ENCODE peak calls at places on chromosomes 3 and 15, in five cellular contexts. S is GM23248, M is astrocyte, Y is upper lobe of right lung, I is lung. X is an unnamed sample. For H3K4me1, the result is how much of the 10 kb centered on the place peaks cover.

GRCh38 chr15:70835415-70835814 is 18.5 kb downstream of the LARP6 start:
- DNase-seq in I (no peak), Y (no peak), S (peak), M (no peak), X (no peak)

GRCh38 chr15:58161436-58161835 is 23.3 kb downstream of the AQP9 start:
- DNase-seq in Y (no peak), I (no peak), M (no peak), S (no peak), X (no peak)

GRCh38 chr3:50167069-50167781 is 12.1 kb downstream of the SEMA3F start:
- DNase-seq in M (peak), Y (no peak), I (no peak), S (no peak), X (peak)

GRCh38 chr3:172707967-172708366 is 2.9 kb downstream of the NCEH1 start:
- DNase-seq in S (peak), M (peak), Y (no peak), I (no peak), X (peak)

GRCh38 chr15:22811640-22812039 is 25.2 kb downstream of the NIPA1 start:
- DNase-seq in M (no peak), Y (no peak), S (peak), I (no peak), X (peak)

GRCh38 chr3:42497009-42497731 is 5.3 kb upstream of the VIPR1 start:
- DNase-seq in M (peak), S (no peak), I (no peak), Y (peak), X (peak)

GRCh38 chr3:165158011-165158410 is 38.2 kb downstream of the SLITRK3 start:
- DNase-seq in S (no peak), Y (no peak), I (no peak), M (no peak), X (no peak)

GRCh38 chr3:138493804-138494606 is 59.6 kb downstream of the ESYT3 start:
- DNase-seq in Y (no peak), M (peak), S (peak), I (no peak), X (peak)

GRCh38 chr3:122281891-122282290 is 43.2 kb upstream of the CSTA start:
- DNase-seq in I (no peak), M (no peak), Y (no peak), S (no peak), X (no peak)

GRCh38 chr3:189269356-189269755 is 97.6 kb downstream of the TPRG1 start:
- DNase-seq in S (peak), M (peak), Y (no peak), I (no peak), X (peak)

GRCh38 chr3:74648102-74648501 is 33.6 kb upstream of the CNTN3 start:
- DNase-seq in M (no peak), S (no peak), Y (no peak), I (no peak), X (no peak)

GRCh38 chr3:97389883-97390282 is 374.7 kb upstream of the ARL6 start:
- DNase-seq in Y (no peak), S (no peak), M (no peak), I (no peak), X (no peak)

GRCh38 chr15:36914962-36915808 is 185.2 kb downstream of the MEIS2 start:
- DNase-seq in Y (no peak), M (no peak), S (no peak), I (no peak), X (no peak)
- H3K27ac ChIP-seq in Y (peak), M (no peak), S (no peak), I (peak), X (no peak)

DNA sequence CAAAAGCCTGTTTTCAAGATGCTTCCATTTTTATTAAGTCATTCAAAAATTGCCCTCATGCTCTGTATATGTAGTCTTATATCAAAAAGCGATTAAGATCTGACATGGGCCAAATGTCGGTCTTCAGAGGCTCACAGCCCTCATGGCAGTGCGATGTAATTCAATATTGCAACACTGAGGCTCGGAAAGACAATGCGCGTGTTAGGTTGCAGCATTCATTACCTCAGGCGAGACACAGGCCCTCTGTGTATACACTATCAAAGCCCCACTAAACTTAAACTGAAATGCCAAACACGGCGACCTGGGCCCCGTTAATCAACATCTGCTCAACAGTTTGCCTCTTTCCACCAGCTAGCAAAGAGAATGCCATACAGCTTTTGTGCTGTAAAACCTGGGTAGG is 413.4 kb downstream of the ERC2 start:
- DNase-seq in M (no peak), Y (no peak), I (no peak), S (no peak), X (no peak)
- H3K4me1 ChIP-seq in M (under half), Y (under half), I (under half), S (under half), X (under half)

GRCh38 chr3:171242951-171243350 is 216.4 kb upstream of the SLC2A2 start:
- DNase-seq in M (no peak), I (no peak), S (no peak), Y (no peak), X (peak)

GRCh38 chr3:171245796-171246453 is 214.3 kb downstream of the TNIK start:
- DNase-seq in S (no peak), I (no peak), M (no peak), Y (no peak), X (no peak)

GRCh38 chr3:171240504-171240835 is 213.9 kb upstream of the SLC2A2 start:
- DNase-seq in S (no peak), I (no peak), M (no peak), Y (no peak), X (no peak)

GRCh38 chr3:171239757-171240503 is 213.4 kb upstream of the SLC2A2 start:
- DNase-seq in M (no peak), S (no peak), I (no peak), Y (no peak), X (no peak)

DNA sequence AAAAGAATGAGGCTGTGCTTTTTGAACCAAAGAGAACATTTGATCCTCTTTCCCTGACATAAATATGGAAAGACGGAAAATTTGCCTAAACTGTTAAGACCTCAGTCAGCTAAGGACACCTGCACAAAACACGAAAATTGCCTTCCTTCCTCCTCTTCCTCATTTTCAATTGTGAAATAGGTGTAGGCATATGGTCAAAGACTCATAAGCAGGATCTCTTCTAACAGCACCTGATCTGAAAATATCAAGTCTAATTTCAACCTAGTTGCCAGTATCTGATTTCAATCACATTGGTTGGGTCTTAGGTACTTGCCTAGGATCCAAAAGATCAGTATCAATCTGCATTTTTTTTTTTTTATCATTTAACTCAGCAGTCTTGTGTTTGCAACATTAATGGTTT is 215.7 kb upstream of the SLC2A2 start:
- DNase-seq in Y (no peak), S (no peak), I (no peak), M (no peak), X (no peak)
- H3K27ac ChIP-seq in Y (no peak), S (no peak), I (no peak), M (no peak), X (no peak)

DNA sequence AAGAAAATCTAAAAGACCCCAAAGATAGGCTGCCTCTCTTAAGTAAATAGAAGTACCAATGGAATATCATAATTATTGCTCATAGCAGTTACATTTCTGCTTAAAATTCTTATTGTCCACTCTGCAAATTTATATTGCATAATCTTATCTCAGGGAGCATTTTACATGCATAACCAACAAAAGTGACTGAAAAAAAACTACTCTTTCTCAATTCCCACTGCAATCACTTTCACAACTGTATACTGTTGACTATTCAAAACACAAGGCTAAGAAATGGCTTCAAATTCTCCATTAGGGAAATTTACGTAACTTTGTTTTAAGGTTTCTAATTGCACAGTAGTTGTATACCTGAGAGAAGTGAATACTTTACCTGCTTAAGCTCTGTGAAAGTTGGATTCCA is 56.3 kb downstream of the HMG20A start:
- DNase-seq in M (no peak), Y (no peak), S (no peak), I (no peak), X (no peak)
- H3K4me1 ChIP-seq in M (under half), Y (under half), S (under half), I (under half), X (under half)

DNA sequence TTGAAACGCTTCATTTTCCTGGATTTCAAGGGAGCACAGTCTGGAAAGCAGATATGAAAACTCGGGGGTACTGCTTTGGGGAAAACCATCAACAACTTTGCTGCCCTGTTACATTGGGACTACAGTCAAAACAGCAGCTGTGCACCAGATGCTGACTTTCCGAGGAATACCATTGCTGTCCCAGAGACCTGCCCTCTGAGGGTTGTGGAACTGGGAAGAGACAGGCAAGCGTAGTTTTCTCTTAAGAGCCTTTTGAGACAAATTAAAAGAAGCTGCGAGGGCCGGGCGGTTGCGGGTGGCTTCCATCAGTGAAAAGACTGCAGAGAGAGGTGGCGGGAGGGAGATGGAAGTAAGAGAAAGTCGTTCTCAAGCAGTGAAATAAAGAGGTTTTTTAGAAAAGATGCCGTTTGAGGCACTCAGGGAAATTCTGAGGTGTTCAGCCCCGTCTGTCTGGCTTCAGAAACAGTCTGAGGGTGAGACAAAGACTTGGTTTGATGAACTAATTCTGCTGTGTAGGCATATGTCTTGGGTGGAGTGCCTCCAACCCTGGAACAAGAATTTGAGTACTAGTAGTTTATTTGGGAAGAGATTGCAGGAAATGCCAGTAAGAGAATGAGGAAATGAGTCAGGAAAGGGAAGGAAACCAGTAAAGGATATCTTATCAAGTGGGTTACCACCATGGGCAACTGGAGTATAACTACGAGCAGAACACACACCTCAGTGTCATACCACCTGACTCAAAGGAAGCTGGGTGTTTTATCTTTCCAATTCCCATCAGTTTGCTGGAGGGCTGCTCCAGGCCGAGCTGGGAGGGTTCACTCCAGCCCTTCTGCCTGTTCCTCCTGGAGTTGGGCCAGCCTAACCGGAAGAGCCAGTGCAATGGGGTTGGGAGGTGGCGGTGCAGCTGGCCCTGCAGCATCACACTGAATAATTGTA is 75.1 kb downstream of the TGFBR2 start:
- DNase-seq in M (peak), S (peak), I (no peak), Y (no peak), X (peak)
- H3K27ac ChIP-seq in M (peak), S (peak), I (peak), Y (peak), X (peak)

GRCh38 chr3:48475188-48475587 is 28.7 kb downstream of the ATRIP start:
- DNase-seq in S (no peak), Y (no peak), I (no peak), M (no peak), X (no peak)

GRCh38 chr3:48472673-48472922 is 26.1 kb downstream of the ATRIP start:
- DNase-seq in I (no peak), M (peak), S (no peak), Y (peak), X (peak)

GRCh38 chr3:48472923-48473616 is 26.5 kb downstream of the ATRIP start:
- DNase-seq in M (peak), Y (peak), S (peak), I (peak), X (peak)

GRCh38 chr3:48474619-48475018 is 28.1 kb downstream of the ATRIP start:
- DNase-seq in S (no peak), M (no peak), Y (no peak), I (no peak), X (no peak)

GRCh38 chr3:48473617-48473952 is 27.0 kb downstream of the ATRIP start:
- DNase-seq in M (no peak), Y (no peak), I (no peak), S (no peak), X (no peak)
- H3K4me1 ChIP-seq in M (under half), Y (under half), I (under half), S (under half), X (under half)

DNA sequence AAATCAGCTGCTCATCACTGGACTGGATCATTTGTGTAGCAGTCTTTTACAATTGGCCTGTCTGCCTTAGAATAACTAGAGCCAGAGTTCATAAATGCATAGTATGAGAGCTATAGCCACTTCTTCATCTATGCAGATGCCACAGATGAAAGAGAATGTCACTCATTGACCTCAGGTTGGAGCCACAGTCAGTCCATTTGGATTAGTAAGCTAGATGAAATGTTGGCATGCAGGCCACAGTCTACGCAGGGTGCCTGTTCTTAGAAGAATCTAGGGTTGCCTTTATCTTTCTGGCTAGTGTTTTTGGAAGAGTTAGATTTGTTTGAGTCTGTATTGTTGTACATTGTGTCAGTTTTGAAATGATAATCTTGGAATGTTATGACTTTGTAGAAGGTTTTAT is 25.4 kb upstream of the EDEM1 start:
- DNase-seq in I (no peak), M (peak), Y (no peak), S (peak), X (peak)
- H3K27ac ChIP-seq in I (peak), M (peak), Y (no peak), S (peak), X (no peak)